ENCODE peak calls at places on chromosomes 6 and 20, in four cellular contexts. S is WTC11, A is HepG2, P is K562. J is an unnamed sample.
A peak's percentile ranks its signal among the peaks of the same experiment; 100 is the strongest.

GRCh38 chr20:30811896-30812671 is 445.4 kb upstream of the DEFB115 start:
- DNase-seq in P (peak; percentile 81), S (peak; percentile 75), A (no peak), J (peak; percentile 14)

GRCh38 chr6:54266400-54266923 is 41.8 kb upstream of the TINAG start:
- DNase-seq in P (no peak), A (no peak), S (peak; percentile 19), J (no peak)

GRCh38 chr6:144893737-144894151 is 608.6 kb downstream of the UTRN start:
- DNase-seq in S (no peak), A (peak; percentile 5), P (no peak), J (no peak)

GRCh38 chr6:63509652-63510352 is 62.5 kb upstream of the LOC128125822 start:
- DNase-seq in A (peak; percentile 99), S (no peak), P (no peak), J (peak; percentile 19)

GRCh38 chr20:17590245-17590644 is 20.4 kb downstream of the DSTN start:
- DNase-seq in P (no peak), S (no peak), A (no peak), J (no peak)

GRCh38 chr6:41372526-41373366 is 37.3 kb downstream of the NCR2 start:
- DNase-seq in A (peak; percentile 49), P (no peak), S (peak; percentile 43), J (peak; percentile 21)

GRCh38 chr6:29667158-29667557 is 10.3 kb downstream of the MOG start:
- DNase-seq in A (no peak), S (peak; percentile 47), P (no peak), J (no peak)

GRCh38 chr6:116369540-116370327 is 1.0 kb upstream of the DSE start:
- DNase-seq in A (no peak), S (no peak), P (no peak), J (peak; percentile 14)

GRCh38 chr6:157993076-157993475 is 11.4 kb downstream of the SYNJ2 start:
- DNase-seq in P (no peak), A (no peak), S (no peak), J (no peak)

GRCh38 chr6:34172961-34173775 is 27.3 kb upstream of the GRM4 start:
- DNase-seq in A (no peak), S (no peak), P (no peak), J (no peak)

GRCh38 chr6:33761922-33762629 is 15.4 kb upstream of the IP6K3 start:
- DNase-seq in S (peak; percentile 66), P (peak; percentile 84), A (peak; percentile 87), J (peak; percentile 50)

GRCh38 chr6:13194852-13195251 is 133.5 kb downstream of the TBC1D7 start:
- DNase-seq in A (peak; percentile 64), S (peak; percentile 61), P (peak; percentile 84), J (peak; percentile 61)

GRCh38 chr6:113763883-113764282 is 93.3 kb upstream of the MARCKS start:
- DNase-seq in P (no peak), A (no peak), S (no peak), J (no peak)

GRCh38 chr6:118320652-118321051 is 227.4 kb upstream of the PLN start:
- DNase-seq in A (no peak), S (no peak), P (no peak), J (no peak)

GRCh38 chr6:134846031-134846430 is 103.9 kb downstream of the ALDH8A1 start:
- DNase-seq in A (no peak), P (no peak), S (no peak), J (no peak)

GRCh38 chr6:157558049-157558448 is 177.1 kb downstream of the ZDHHC14 start:
- DNase-seq in P (no peak), A (no peak), S (no peak), J (no peak)

GRCh38 chr20:18835850-18836249 is 22.3 kb downstream of the SCP2D1 start:
- DNase-seq in A (no peak), P (no peak), S (no peak), J (no peak)

GRCh38 chr6:43716099-43716498 is 28.5 kb upstream of the MRPS18A start:
- DNase-seq in S (no peak), P (no peak), A (no peak), J (no peak)

GRCh38 chr6:134035823-134036296 is 16.6 kb downstream of the SLC2A12 start:
- DNase-seq in S (no peak), P (no peak), A (peak; percentile 64), J (no peak)

GRCh38 chr6:122068291-122068769 is 331.1 kb upstream of the HSF2 start:
- DNase-seq in A (no peak), S (no peak), P (no peak), J (no peak)

GRCh38 chr6:30942338-30943060 is 1.7 kb downstream of the MUCL3 start:
- DNase-seq in S (peak; percentile 98), A (peak; percentile 86), P (peak; percentile 83), J (peak; percentile 84)

GRCh38 chr6:148027201-148027600 is 315.4 kb upstream of the SASH1 start:
- DNase-seq in A (no peak), S (no peak), P (no peak), J (no peak)

GRCh38 chr6:4291453-4292403 is 156.4 kb upstream of the ECI2 start:
- DNase-seq in P (peak; percentile 64), A (peak; percentile 20), S (no peak), J (no peak)

GRCh38 chr6:52227495-52227894 is 16.8 kb downstream of the IL17F start:
- DNase-seq in S (no peak), A (no peak), P (no peak), J (no peak)

GRCh38 chr6:56246941-56247653 is at the start of gene COL21A1:
- DNase-seq in S (peak; percentile 91), P (no peak), A (no peak), J (peak; percentile 25)

GRCh38 chr6:105515054-105515453 is 112.2 kb upstream of the PREP start:
- DNase-seq in S (no peak), A (no peak), P (no peak), J (no peak)

GRCh38 chr6:136503303-136503702 is 46.9 kb downstream of the MAP7 start:
- DNase-seq in S (peak; percentile 26), P (no peak), A (no peak), J (no peak)

GRCh38 chr6:14513726-14514125 is 396.2 kb downstream of the CD83 start:
- DNase-seq in P (no peak), A (no peak), S (no peak), J (no peak)

GRCh38 chr6:31125586-31126363 is 5.5 kb upstream of the CDSN start:
- DNase-seq in P (no peak), S (no peak), A (no peak), J (no peak)

DNA sequence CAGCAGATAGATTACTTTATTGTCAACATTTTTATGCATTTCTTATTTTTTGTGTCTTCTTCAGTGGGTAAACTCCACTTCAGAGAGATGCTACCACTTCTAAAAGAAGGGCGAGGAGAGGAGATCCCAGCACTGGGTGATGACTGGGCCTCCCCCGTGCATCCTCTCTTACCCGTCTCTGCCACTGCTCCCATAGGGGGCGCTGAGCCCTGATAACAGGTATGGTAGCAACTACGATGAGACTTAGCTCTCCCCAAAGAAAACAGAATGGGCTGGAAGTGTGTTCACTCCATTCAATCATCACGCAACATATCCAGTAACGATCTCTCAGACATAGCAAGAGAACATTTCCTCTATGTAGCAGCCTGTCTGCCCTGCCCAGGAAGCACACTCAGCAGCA is 533.3 kb upstream of the CDH4 start:
- DNase-seq in A (no peak), P (peak; percentile 24), S (peak; percentile 76), J (peak; percentile 23)
- TF ChIP-seq ELF4 in A (no peak), P (no peak), S (no peak), J (no peak)

GRCh38 chr6:35787266-35788218 is 6.7 kb downstream of the CLPSL1 start:
- DNase-seq in P (no peak), S (no peak), A (peak; percentile 36), J (no peak)
- TF ChIP-seq ELF4 in P (no peak), S (no peak), A (no peak), J (no peak)

DNA sequence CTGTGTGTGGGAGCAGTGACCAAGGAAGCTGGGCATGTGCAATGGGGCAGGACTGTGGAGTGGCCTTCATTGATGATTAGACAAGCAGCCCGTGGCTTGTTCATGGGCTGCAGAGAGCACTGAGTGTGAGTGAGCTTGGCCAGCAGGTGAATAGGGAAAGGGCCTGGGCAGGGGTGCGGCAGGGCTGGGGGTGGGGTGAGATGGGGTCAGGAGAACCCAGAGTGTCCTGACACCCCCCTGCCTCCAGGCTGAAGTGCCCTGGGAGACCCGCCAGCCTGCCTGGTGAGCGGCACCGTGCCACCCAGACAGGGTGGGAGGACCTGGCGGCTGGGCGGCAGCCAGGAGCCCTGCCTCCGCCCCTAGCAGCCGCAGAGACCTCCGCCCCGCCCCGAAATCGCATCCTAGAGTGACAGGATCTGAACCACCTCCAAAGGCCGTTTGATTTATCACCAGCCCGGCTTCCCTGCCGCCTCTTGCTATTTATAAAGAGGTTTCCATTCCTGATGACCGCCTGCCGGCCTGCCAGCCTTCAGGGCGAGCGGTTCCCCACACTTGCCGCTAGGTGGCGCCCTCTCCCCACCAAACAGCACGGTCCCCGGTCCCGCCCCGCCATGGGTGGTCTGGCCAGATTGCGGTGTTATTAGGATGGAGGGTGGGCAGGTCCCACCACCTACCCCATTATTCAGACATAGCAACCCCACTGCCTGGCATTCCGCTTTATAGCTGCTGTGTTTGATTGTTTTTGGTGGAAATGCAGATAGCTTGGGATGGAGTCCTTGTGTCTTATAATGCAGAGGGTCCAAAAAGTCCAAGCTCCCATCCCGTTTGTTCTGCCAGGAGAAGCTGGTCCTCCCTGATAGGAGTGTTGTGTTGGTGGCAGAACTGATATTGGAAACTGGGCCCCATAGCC is 3.5 kb downstream of the MYLK2 start:
- DNase-seq in S (peak; percentile 92), A (peak; percentile 49), P (peak; percentile 79), J (peak; percentile 90)
- TF ChIP-seq ELF4 in S (no peak), A (no peak), P (no peak), J (no peak)

DNA sequence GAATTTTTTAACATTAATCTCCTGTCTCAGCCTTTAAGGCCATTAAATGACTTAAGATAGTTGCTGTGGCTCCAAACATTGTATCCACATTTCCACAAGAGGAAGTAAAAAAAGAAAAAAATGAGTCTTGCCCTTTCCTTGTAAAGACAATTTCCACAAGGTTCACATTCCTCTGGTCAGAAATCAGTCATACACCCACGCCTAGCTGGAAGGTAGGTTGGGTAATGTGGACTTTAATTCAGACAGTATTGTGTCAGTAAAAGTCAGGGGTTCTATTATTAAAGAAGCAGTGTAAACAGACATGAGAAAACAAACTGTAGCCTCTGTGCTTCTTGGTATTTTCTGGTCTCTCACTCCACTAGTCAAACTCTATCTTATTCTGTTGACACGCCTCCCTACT is 682.0 kb downstream of the GRIK2 start:
- DNase-seq in A (peak; percentile 4), S (no peak), P (no peak), J (no peak)
- TF ChIP-seq ELF4 in A (no peak), S (no peak), P (no peak), J (no peak)

GRCh38 chr6:70111737-70112136 is 191.1 kb downstream of the COL9A1 start:
- DNase-seq in P (no peak), S (no peak), A (no peak), J (no peak)

GRCh38 chr6:70108230-70108629 is 194.7 kb downstream of the COL9A1 start:
- DNase-seq in S (no peak), P (peak; percentile 55), A (peak; percentile 19), J (peak; percentile 26)

GRCh38 chr6:70112686-70113570 is 190.0 kb downstream of the COL9A1 start:
- DNase-seq in P (no peak), A (no peak), S (no peak), J (no peak)

GRCh38 chr6:70110128-70111022 is 192.5 kb downstream of the COL9A1 start:
- DNase-seq in P (no peak), S (no peak), A (no peak), J (no peak)
- TF ChIP-seq ELF4 in P (no peak), S (no peak), A (no peak), J (no peak)